ENCODE peak calls at places on chromosomes 2 and 18, in eight cellular contexts. N is transverse colon, A is GM12891, G is vagina, V is GM23338, E is stomach, W is upper lobe of left lung, R is HCT116. D is an unnamed sample.

GRCh38 chr2:226800941-226801784 is 1.5 kb upstream of the IRS1 start:
- DNase-seq in W (peak), R (no peak), E (peak), V (peak), G (peak), A (peak), N (peak), D (no peak)

GRCh38 chr18:46166261-46166970 is 62.2 kb downstream of the HAUS1 start:
- DNase-seq in A (no peak), N (no peak), W (no peak), G (no peak), E (no peak), R (no peak), V (peak), D (no peak)

GRCh38 chr2:208025814-208026184 is 472 bp upstream of the PLEKHM3 start:
- DNase-seq in V (peak), W (no peak), R (no peak), A (no peak), N (no peak), G (no peak), E (no peak), D (no peak)

GRCh38 chr18:79936641-79937040 is 14.8 kb downstream of the SLC66A2 start:
- DNase-seq in R (no peak), V (no peak), E (no peak), W (no peak), N (peak), G (no peak), A (no peak), D (no peak)

GRCh38 chr2:144759746-144760145 is 239.8 kb upstream of the ZEB2 start:
- DNase-seq in W (no peak), V (no peak), R (no peak), N (no peak), E (no peak), A (no peak), G (no peak), D (no peak)

GRCh38 chr2:122451040-122451439 is 695.6 kb downstream of the TSN start:
- DNase-seq in R (no peak), E (no peak), A (no peak), G (no peak), W (no peak), N (no peak), V (peak), D (no peak)

GRCh38 chr2:241764272-241765241 is 12.1 kb upstream of the GAL3ST2 start:
- DNase-seq in G (no peak), A (no peak), V (no peak), W (peak), R (no peak), E (no peak), N (no peak), D (no peak)

GRCh38 chr2:117980381-117980780 is 33.5 kb downstream of the CCDC93 start:
- DNase-seq in V (no peak), W (no peak), N (no peak), G (no peak), A (no peak), E (no peak), R (no peak), D (no peak)

GRCh38 chr18:51427012-51427411 is 229.5 kb upstream of the MEX3C start:
- DNase-seq in E (no peak), W (no peak), R (no peak), N (no peak), V (no peak), G (no peak), A (no peak), D (no peak)

GRCh38 chr18:58997811-58998337 is 133.2 kb downstream of the ZNF532 start:
- DNase-seq in E (no peak), N (no peak), V (no peak), A (no peak), G (no peak), R (no peak), W (no peak), D (no peak)

GRCh38 chr18:63457987-63458386 is 18.8 kb upstream of the SERPINB5 start:
- DNase-seq in E (no peak), G (no peak), V (no peak), A (no peak), N (peak), R (no peak), W (no peak), D (no peak)

GRCh38 chr18:35822431-35822830 is 150.0 kb upstream of the RMP24 start:
- DNase-seq in A (no peak), N (no peak), R (no peak), E (no peak), G (no peak), V (peak), W (no peak), D (no peak)

GRCh38 chr2:131492418-131493198 is 411 bp upstream of the MZT2A start:
- DNase-seq in N (peak), G (peak), W (peak), E (peak), V (peak), A (peak), R (peak), D (peak)

GRCh38 chr2:231988179-231988866 is 26.8 kb downstream of the DIS3L2 start:
- DNase-seq in W (no peak), V (no peak), N (no peak), G (no peak), R (no peak), A (no peak), E (no peak), D (no peak)

GRCh38 chr18:5964996-5965395 is 69.7 kb upstream of the TMEM200C start:
- DNase-seq in E (no peak), G (no peak), N (no peak), R (no peak), W (no peak), V (no peak), A (no peak), D (no peak)

GRCh38 chr2:174445248-174445647 is 41.6 kb downstream of the GPR155 start:
- DNase-seq in V (no peak), N (no peak), G (no peak), A (no peak), W (no peak), E (no peak), R (no peak), D (no peak)

GRCh38 chr2:120014231-120014990 is 1.5 kb downstream of the EPB41L5 start:
- DNase-seq in N (no peak), R (no peak), G (no peak), W (no peak), V (no peak), A (no peak), E (no peak), D (no peak)

GRCh38 chr2:95760839-95761525 is 169.2 kb downstream of the TRIM43 start:
- DNase-seq in A (no peak), E (no peak), V (no peak), G (no peak), N (no peak), W (no peak), R (peak), D (no peak)

GRCh38 chr2:9961014-9961413 is 9.5 kb downstream of the GRHL1 start:
- DNase-seq in G (no peak), N (no peak), E (no peak), W (no peak), V (no peak), A (no peak), R (no peak), D (no peak)

GRCh38 chr2:219125225-219125885 is 35.3 kb downstream of the NHEJ1 start:
- DNase-seq in W (no peak), A (no peak), E (peak), R (peak), N (peak), G (no peak), V (no peak), D (no peak)

GRCh38 chr18:57437782-57438668 is 2.9 kb downstream of the ONECUT2 start:
- DNase-seq in R (peak), V (peak), E (no peak), G (no peak), W (peak), A (no peak), N (peak), D (no peak)

GRCh38 chr2:17620280-17620679 is 79.8 kb downstream of the VSNL1 start:
- DNase-seq in W (no peak), E (no peak), A (no peak), N (no peak), R (no peak), G (no peak), V (peak), D (no peak)

GRCh38 chr2:240565267-240566202 is 2.7 kb upstream of the RNPEPL1 start:
- DNase-seq in R (peak), G (no peak), W (peak), V (no peak), E (peak), A (no peak), N (peak), D (no peak)

GRCh38 chr2:179184610-179185009 is 80.0 kb downstream of the SESTD1 start:
- DNase-seq in V (no peak), A (no peak), E (no peak), N (no peak), G (no peak), W (no peak), R (no peak), D (no peak)

GRCh38 chr18:46591821-46592391 is 65.1 kb downstream of the LOXHD1 start:
- DNase-seq in V (no peak), E (no peak), G (no peak), A (no peak), W (no peak), N (no peak), R (no peak), D (no peak)

GRCh38 chr18:76803814-76804213 is 18.5 kb upstream of the ZNF236 start:
- DNase-seq in N (peak), R (no peak), G (no peak), A (peak), V (peak), E (peak), W (no peak), D (peak)

GRCh38 chr2:48527211-48527880 is 2.6 kb upstream of the STON1 start:
- DNase-seq in W (no peak), R (no peak), N (no peak), G (no peak), A (no peak), V (no peak), E (no peak), D (no peak)
- TF ChIP-seq POLR2AphosphoS5 in W (no peak), R (no peak), N (no peak), G (no peak), A (no peak), V (no peak), E (no peak), D (no peak)

DNA sequence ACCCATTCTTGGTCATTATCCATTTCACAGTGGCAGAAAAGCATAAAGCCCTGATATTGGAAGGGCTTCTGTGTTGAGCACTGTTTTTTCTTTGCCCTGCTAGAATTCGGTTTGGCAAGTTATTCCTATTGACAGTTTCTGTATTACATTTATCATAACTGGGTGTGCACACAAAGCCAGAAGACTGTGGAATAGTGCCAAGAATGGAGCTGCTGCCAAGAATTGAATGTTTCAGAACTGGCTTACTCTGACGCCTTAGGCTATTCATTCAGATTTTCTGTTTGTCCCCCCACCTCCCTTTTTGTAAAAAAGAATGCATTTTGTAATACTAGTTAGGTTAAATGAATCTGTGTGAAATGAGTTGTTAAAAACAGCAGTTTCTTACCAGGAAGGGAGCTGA is 12.7 kb downstream of the KDM3A start:
- DNase-seq in A (no peak), N (peak), G (no peak), E (peak), V (no peak), R (no peak), W (no peak), D (peak)
- TF ChIP-seq POLR2AphosphoS5 in A (no peak), N (no peak), G (no peak), E (peak), V (no peak), R (no peak), W (no peak), D (no peak)

DNA sequence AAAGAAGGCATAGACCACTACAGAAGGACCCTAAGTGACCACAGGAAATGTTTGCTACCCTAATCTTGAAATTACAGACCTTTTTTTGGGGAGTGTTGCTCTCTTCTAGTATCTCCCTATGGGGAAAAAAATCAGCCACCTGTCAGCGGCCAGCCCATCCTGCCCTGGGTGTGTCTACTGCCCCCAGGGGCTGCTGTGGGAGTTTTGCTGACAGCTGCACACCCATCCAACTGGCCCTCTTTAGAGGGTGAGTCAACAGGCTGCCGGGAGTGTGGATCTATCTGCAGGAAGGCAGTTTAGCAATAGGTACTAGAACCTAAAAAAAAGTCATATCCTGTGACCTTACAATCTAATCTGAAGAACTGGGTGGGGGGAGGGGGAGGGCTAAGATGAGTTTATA is 796 bp upstream of the DYSF start:
- DNase-seq in E (no peak), W (no peak), G (no peak), R (peak), V (peak), N (no peak), A (no peak), D (no peak)
- TF ChIP-seq POLR2AphosphoS5 in E (no peak), W (peak), G (no peak), R (no peak), V (no peak), N (no peak), A (no peak), D (no peak)

GRCh38 chr2:62319061-62319460 is 123.1 kb downstream of the B3GNT2 start:
- DNase-seq in N (no peak), A (no peak), V (no peak), R (no peak), W (no peak), E (no peak), G (no peak), D (no peak)

GRCh38 chr2:62309465-62310091 is 113.7 kb downstream of the B3GNT2 start:
- DNase-seq in W (no peak), E (no peak), R (no peak), N (no peak), G (no peak), V (peak), A (no peak), D (no peak)

GRCh38 chr2:62314291-62314690 is 118.4 kb downstream of the B3GNT2 start:
- DNase-seq in V (no peak), R (no peak), G (no peak), E (no peak), W (no peak), N (no peak), A (no peak), D (no peak)

GRCh38 chr2:62309081-62309464 is 113.2 kb downstream of the B3GNT2 start:
- DNase-seq in A (no peak), G (no peak), W (no peak), V (no peak), R (no peak), N (no peak), E (no peak), D (no peak)

DNA sequence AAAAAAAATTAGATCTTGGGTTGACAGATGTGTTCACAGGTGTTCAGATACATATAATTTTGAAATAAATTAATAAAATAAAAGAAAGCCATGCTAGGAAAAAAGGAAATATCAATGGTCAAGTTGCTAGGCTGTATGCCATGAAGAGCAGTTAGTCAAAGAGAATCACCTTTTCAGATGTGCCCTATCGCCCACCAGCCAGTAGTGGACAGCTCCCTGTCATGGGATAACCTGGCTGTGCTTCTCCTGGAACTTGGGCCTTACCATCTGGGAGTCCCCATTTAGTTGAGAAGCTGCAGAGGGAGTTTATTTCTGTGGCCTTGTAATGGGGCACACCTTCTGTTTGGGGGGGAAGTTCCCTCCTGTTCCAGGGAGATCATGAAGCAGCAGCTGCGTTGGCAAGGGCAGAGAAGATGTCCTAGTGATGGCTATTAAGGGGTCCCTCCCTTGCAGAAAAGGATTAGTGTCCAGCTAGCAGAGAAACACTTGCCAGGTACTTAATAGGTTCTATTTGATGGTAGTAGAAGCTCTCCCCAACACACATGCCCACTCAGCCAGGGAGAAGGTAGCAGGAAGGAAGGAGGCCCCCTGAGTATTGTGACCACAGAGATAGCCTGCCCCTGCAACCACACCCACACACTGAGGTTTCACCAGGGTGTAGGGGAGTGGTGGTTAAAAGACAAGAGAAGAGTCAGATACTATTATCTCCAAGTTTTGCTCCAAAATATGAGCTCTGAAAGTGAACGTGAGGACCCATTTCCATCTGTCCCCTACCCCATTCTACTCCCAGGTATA is 117.7 kb downstream of the B3GNT2 start:
- DNase-seq in W (no peak), G (no peak), V (no peak), A (no peak), R (no peak), E (no peak), N (no peak), D (no peak)
- TF ChIP-seq POLR2AphosphoS5 in W (no peak), G (no peak), V (no peak), A (no peak), R (no peak), E (no peak), N (no peak), D (no peak)